ENCODE peak calls at places on chromosomes 5 and 9, in ten cellular contexts. O, I, R, J, T, L, B, Q, V and A are unnamed samples.

GRCh38 chr9:123044556-123044955 is 11.1 kb downstream of the GPR21 start:
- DNase-seq in O (no peak), I (no peak), R (no peak), J (no peak), T (no peak), L (no peak), B (no peak), Q (peak; percentile 70), V (no peak), A (no peak)

GRCh38 chr5:139306628-139307379 is 13.3 kb downstream of the MATR3 start:
- DNase-seq in O (no peak), I (no peak), R (no peak), J (no peak), T (no peak), L (no peak), B (no peak), Q (no peak), V (no peak), A (no peak)

GRCh38 chr9:38651400-38652042 is 31.1 kb upstream of the ANKRD18A start:
- DNase-seq in O (no peak), I (no peak), R (no peak), J (no peak), T (no peak), L (no peak), B (peak; percentile 18), Q (no peak), V (no peak), A (no peak)

GRCh38 chr5:33148076-33148501 is 292.7 kb upstream of the TARS1 start:
- DNase-seq in O (no peak), I (peak; percentile 49), R (no peak), J (peak; percentile 60), T (no peak), L (no peak), B (no peak), Q (peak; percentile 94), V (no peak), A (no peak)

GRCh38 chr5:160197341-160198147 is 31.8 kb upstream of the FABP6 start:
- DNase-seq in O (no peak), I (peak; percentile 56), R (peak; percentile 95), J (no peak), T (no peak), L (no peak), B (no peak), Q (no peak), V (no peak), A (no peak)

GRCh38 chr9:98010450-98010849 is 27.3 kb downstream of the ANP32B start:
- DNase-seq in O (peak; percentile 50), I (no peak), R (no peak), J (no peak), T (no peak), L (peak; percentile 58), B (no peak), Q (peak; percentile 13), V (no peak), A (no peak)

GRCh38 chr5:76642390-76643040 is 19.3 kb upstream of the F2RL2 start:
- DNase-seq in O (no peak), I (no peak), R (no peak), J (no peak), T (no peak), L (no peak), B (no peak), Q (no peak), V (no peak), A (no peak)

GRCh38 chr5:142543951-142544753 is 141.7 kb downstream of the FGF1 start:
- DNase-seq in O (no peak), I (no peak), R (no peak), J (no peak), T (no peak), L (no peak), B (no peak), Q (no peak), V (no peak), A (no peak)

GRCh38 chr9:19471737-19472648 is 63.2 kb downstream of the ACER2 start:
- DNase-seq in O (peak; percentile 62), I (peak; percentile 43), R (peak; percentile 12), J (peak; percentile 4), T (peak; percentile 39), L (no peak), B (peak; percentile 55), Q (peak; percentile 29), V (no peak), A (no peak)

GRCh38 chr9:91182429-91182828 is 179.3 kb downstream of the AUH start:
- DNase-seq in O (no peak), I (no peak), R (no peak), J (no peak), T (no peak), L (peak; percentile 45), B (no peak), Q (no peak), V (no peak), A (no peak)

GRCh38 chr9:127608104-127608966 is 3.7 kb upstream of the STXBP1 start:
- DNase-seq in O (peak; percentile 94), I (peak; percentile 81), R (no peak), J (peak; percentile 47), T (peak; percentile 87), L (peak; percentile 75), B (peak; percentile 63), Q (no peak), V (peak; percentile 73), A (peak; percentile 66)

GRCh38 chr5:143008809-143009521 is 238.8 kb downstream of the ARHGAP26 start:
- DNase-seq in O (no peak), I (peak; percentile 39), R (no peak), J (peak; percentile 64), T (no peak), L (peak; percentile 94), B (no peak), Q (peak; percentile 27), V (peak; percentile 29), A (peak; percentile 78)

GRCh38 chr5:170590537-170590936 is 86.7 kb downstream of the KCNIP1 start:
- DNase-seq in O (no peak), I (no peak), R (no peak), J (no peak), T (no peak), L (no peak), B (no peak), Q (no peak), V (no peak), A (no peak)

GRCh38 chr9:104386425-104387069 is 117.5 kb upstream of the OR13F1 start:
- DNase-seq in O (peak; percentile 23), I (no peak), R (peak; percentile 24), J (no peak), T (no peak), L (no peak), B (no peak), Q (peak; percentile 29), V (no peak), A (no peak)

GRCh38 chr5:37197340-37198050 is 51.7 kb downstream of the CPLANE1 start:
- DNase-seq in O (no peak), I (no peak), R (no peak), J (no peak), T (no peak), L (no peak), B (no peak), Q (no peak), V (no peak), A (no peak)

GRCh38 chr5:142063878-142064331 is 44.7 kb upstream of the NDFIP1 start:
- DNase-seq in O (peak; percentile 95), I (peak; percentile 75), R (no peak), J (peak; percentile 57), T (no peak), L (no peak), B (peak; percentile 97), Q (peak; percentile 91), V (no peak), A (no peak)

GRCh38 chr9:99274511-99274910 is 52.4 kb downstream of the SEC61B start:
- DNase-seq in O (no peak), I (no peak), R (no peak), J (no peak), T (no peak), L (no peak), B (no peak), Q (no peak), V (no peak), A (no peak)